ENCODE peak calls at places on chromosomes 1 and 21, in ten cellular contexts. F is transverse colon, H is prostate gland, Y is GM12878, C is breast epithelium, T is Panc1, J is HepG2, Q is stomach, S is GM12891, R is HCT116. P is an unnamed sample.

GRCh38 chr1:153848805-153849204 is 73.6 kb downstream of the SLC27A3 start:
- DNase-seq in C (no peak), F (no peak), Q (no peak), J (no peak), S (no peak), T (no peak), Y (no peak), R (no peak), H (no peak), P (no peak)

GRCh38 chr1:186374313-186375151 is 521 bp downstream of the TPR start:
- DNase-seq in Q (peak; percentile 33), Y (peak; percentile 19), H (peak; percentile 44), J (peak; percentile 54), F (peak; percentile 34), C (no peak), T (no peak), S (no peak), R (peak; percentile 40), P (peak; percentile 41)

GRCh38 chr21:35338281-35338680 is 289.2 kb upstream of the RUNX1 start:
- DNase-seq in H (no peak), Q (no peak), C (no peak), R (no peak), J (no peak), Y (no peak), S (no peak), F (no peak), T (no peak), P (no peak)

GRCh38 chr1:233907139-233907538 is 2.7 kb downstream of the SLC35F3 start:
- DNase-seq in H (no peak), C (no peak), R (no peak), S (no peak), F (no peak), J (no peak), Y (no peak), T (no peak), Q (no peak), P (no peak)

GRCh38 chr1:207838156-207839082 is 72.5 kb downstream of the CD34 start:
- DNase-seq in F (no peak), S (no peak), C (peak; percentile 81), J (no peak), Y (no peak), R (no peak), H (peak; percentile 65), T (no peak), Q (peak; percentile 73), P (no peak)

GRCh38 chr21:34129039-34129891 is 55.9 kb downstream of the MRPS6 start:
- DNase-seq in F (peak; percentile 42), J (no peak), T (no peak), H (peak; percentile 69), S (peak; percentile 27), Y (no peak), Q (peak; percentile 35), C (no peak), R (no peak), P (no peak)

GRCh38 chr1:180503274-180503862 is 991 bp upstream of the ACBD6 start:
- DNase-seq in J (no peak), T (no peak), S (no peak), Y (no peak), H (no peak), F (peak; percentile 22), R (no peak), C (no peak), Q (no peak), P (peak; percentile 64)

GRCh38 chr1:236568285-236568894 is 35.9 kb downstream of the HEATR1 start:
- DNase-seq in Q (no peak), R (peak; percentile 8), C (no peak), H (no peak), J (no peak), S (no peak), F (no peak), T (no peak), Y (no peak), P (no peak)

GRCh38 chr1:42943166-42943565 is 15.5 kb downstream of the SLC2A1 start:
- DNase-seq in R (peak; percentile 68), C (peak; percentile 82), J (no peak), Y (no peak), H (peak; percentile 96), Q (peak; percentile 91), S (no peak), T (no peak), F (peak; percentile 89), P (no peak)

GRCh38 chr1:42941640-42942330 is 16.9 kb downstream of the SLC2A1 start:
- DNase-seq in Q (peak; percentile 84), R (peak; percentile 80), T (no peak), S (no peak), Y (no peak), H (peak; percentile 81), F (peak; percentile 88), C (peak; percentile 80), J (no peak), P (no peak)

GRCh38 chr1:42942444-42942843 is 16.2 kb downstream of the SLC2A1 start:
- DNase-seq in F (no peak), S (no peak), T (no peak), Q (no peak), Y (no peak), R (no peak), C (no peak), J (no peak), H (no peak), P (peak; percentile 41)

GRCh38 chr1:42939216-42939615 is 19.5 kb downstream of the SLC2A1 start:
- DNase-seq in R (no peak), Q (peak; percentile 76), T (no peak), J (peak; percentile 88), F (peak; percentile 57), Y (no peak), C (no peak), H (no peak), S (no peak), P (no peak)

DNA sequence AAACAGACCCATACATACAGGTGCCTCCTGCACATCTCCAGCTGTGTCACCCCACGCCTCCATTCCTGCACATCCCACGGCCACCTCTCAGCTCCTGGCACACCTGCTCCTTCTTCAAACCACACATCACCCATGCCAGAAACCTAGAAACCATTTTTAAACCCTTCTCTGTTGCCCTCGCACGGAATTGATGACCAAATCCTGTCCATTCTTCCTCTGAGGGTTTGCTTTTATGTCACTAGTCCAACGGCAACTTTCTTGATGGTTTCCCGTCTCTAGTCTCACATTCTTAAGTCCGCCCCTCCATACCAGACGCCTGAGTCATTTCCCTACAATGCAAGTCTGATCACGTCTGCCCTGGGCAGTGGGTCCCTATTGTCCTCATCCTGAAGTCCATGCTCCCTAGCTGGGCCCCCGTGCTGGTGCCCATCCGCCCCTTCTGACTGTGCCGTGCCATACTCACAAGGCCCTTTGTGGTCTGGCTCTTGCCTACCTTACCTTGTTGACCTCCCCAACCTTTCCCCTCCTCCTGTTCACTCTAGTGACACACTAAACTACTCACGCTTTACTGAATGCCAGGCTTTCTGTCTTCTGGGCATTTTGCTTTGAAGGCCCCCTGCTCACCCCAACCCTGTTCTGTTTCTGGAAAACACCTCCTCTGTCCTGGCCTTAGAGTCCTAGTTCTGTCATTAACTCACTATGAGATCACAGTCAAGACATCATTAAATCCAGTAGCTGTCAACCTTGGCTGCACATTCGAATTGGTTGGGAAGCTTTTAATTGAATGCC is 17.6 kb downstream of the SLC2A1 start:
- DNase-seq in R (peak; percentile 82), T (no peak), H (peak; percentile 57), F (no peak), S (no peak), Y (no peak), J (peak; percentile 63), Q (no peak), C (no peak), P (no peak)
- TF ChIP-seq POLR2AphosphoS5 in R (peak; percentile 59), T (no peak), H (peak; percentile 39), F (no peak), S (no peak), Y (no peak), J (no peak), Q (no peak), C (no peak), P (no peak)

DNA sequence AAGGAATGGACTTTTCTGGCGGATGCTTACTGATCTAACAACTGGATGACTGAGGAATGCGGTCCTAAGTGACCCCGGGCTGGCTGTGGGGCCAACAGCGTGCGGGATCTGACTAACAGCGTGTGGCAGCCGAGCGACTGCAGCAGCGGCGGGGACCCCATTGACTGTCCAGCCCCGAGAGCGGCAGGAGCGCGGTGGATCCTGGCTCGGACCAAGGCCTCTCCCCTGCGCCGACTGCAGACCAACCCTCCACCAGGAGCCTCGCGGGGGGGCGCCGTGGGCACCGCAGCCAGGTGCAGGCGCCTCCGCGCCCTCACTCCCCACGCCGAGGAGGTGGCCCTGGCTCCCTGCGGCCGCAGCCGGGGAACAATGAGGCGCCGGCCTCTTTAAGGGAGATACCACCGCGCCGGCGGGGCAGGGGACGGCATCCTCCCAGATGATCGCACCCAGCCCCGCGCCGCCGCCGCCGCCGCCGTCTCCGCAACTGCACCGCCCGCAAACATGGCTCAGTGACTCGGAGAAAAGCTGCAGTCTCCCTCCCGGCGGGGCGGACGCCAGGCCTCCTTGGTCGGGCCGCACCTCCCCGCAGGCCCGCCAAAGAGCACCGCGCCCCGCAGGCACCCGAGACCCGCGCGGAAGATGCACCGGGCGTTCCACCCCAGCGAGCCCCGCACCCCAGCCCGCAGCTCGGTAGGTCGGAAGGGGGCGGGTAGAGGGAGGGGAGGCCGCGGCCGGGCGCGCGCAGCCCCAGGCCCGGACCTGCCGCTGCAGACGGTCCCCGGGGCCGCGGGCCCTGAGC is 694 bp upstream of the PDIK1L start:
- DNase-seq in Y (no peak), C (peak; percentile 75), Q (peak; percentile 87), J (peak; percentile 48), R (peak; percentile 48), F (peak; percentile 89), T (no peak), H (peak; percentile 75), S (peak; percentile 80), P (peak; percentile 73)
- TF ChIP-seq POLR2AphosphoS5 in Y (peak; percentile 20), C (peak; percentile 20), Q (peak; percentile 62), J (no peak), R (peak; percentile 72), F (peak; percentile 58), T (peak; percentile 40), H (peak; percentile 57), S (peak; percentile 25), P (peak; percentile 71)

GRCh38 chr1:156618853-156619581 is at the start of gene HAPLN2:
- DNase-seq in Y (no peak), Q (no peak), T (no peak), R (no peak), S (no peak), H (no peak), C (no peak), F (no peak), J (peak; percentile 38), P (no peak)

GRCh38 chr1:156619582-156619955 is 354 bp downstream of the HAPLN2 start:
- DNase-seq in S (no peak), H (no peak), R (no peak), Q (no peak), C (no peak), J (no peak), T (no peak), Y (no peak), F (no peak), P (no peak)

GRCh38 chr1:156615946-156616345 is 3.3 kb upstream of the HAPLN2 start:
- DNase-seq in T (no peak), F (no peak), S (no peak), R (no peak), Y (no peak), H (no peak), Q (no peak), J (no peak), C (no peak), P (no peak)

DNA sequence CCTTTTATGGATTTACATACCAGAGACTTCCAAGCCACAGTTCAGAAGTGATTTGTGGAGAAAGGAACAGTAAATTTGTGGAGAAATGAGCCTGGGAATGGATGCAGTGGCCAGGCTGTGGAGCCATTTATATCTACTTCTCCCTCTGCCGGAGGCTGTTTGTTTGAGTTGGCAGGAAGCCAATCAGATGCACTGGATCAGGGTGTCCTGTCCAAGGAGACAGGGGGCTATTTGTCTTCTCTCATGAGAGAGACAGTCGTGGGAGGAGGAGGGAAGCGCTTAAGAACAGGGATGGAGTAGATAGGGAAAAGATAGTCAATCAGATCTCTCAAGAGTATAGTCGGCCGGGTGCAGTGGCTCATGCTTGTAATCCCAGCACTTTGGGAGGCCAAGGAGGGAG is 2.8 kb upstream of the HAPLN2 start:
- DNase-seq in T (no peak), R (no peak), S (no peak), J (peak; percentile 81), H (peak; percentile 73), F (no peak), Q (no peak), C (no peak), Y (no peak), P (no peak)
- TF ChIP-seq POLR2AphosphoS5 in T (no peak), R (no peak), S (no peak), J (no peak), H (peak; percentile 91), F (peak; percentile 41), Q (no peak), C (no peak), Y (no peak), P (no peak)

GRCh38 chr1:78184460-78185072 is 138.8 kb downstream of the GIPC2 start:
- DNase-seq in T (no peak), C (no peak), R (no peak), H (no peak), Q (no peak), F (no peak), S (no peak), J (no peak), Y (no peak), P (no peak)
- TF ChIP-seq POLR2AphosphoS5 in T (no peak), C (no peak), R (no peak), H (no peak), Q (no peak), F (no peak), S (no peak), J (no peak), Y (no peak), P (no peak)